ENCODE peak calls at places on chromosomes 5 and 9, in seven cellular contexts. One of them, this sample, is unnamed.

GRCh38 chr9:75432386-75432785 is 344.1 kb downstream of the OSTF1 start:
- DNase-seq in PC-9: no peak
- DNase-seq in cardiac fibroblast: no peak
- DNase-seq in stimulated activated CD4-positive, alpha-beta T cell treated with anti-CD3 and anti-CD28 coated beads, Interleukin-4, amount 100 ng/mL, for 4 hours: no peak
- DNase-seq in mesothelial cell of epicardium: no peak
- DNase-seq in HT-29: no peak
- DNase-seq in head of caudate nucleus: no peak
- DNase-seq in this sample: no peak

GRCh38 chr5:128538249-128539037 is 398 bp upstream of the FBN2 start:
- DNase-seq in stimulated activated CD4-positive, alpha-beta T cell treated with anti-CD3 and anti-CD28 coated beads, Interleukin-4, amount 100 ng/mL, for 4 hours: no peak
- DNase-seq in mesothelial cell of epicardium: peak; percentile 84
- DNase-seq in PC-9: no peak
- DNase-seq in HT-29: no peak
- DNase-seq in head of caudate nucleus: no peak
- DNase-seq in cardiac fibroblast: peak; percentile 73
- DNase-seq in this sample: peak; percentile 94

GRCh38 chr5:33774323-33774722 is 117.5 kb downstream of the ADAMTS12 start:
- DNase-seq in PC-9: no peak
- DNase-seq in head of caudate nucleus: no peak
- DNase-seq in stimulated activated CD4-positive, alpha-beta T cell treated with anti-CD3 and anti-CD28 coated beads, Interleukin-4, amount 100 ng/mL, for 4 hours: no peak
- DNase-seq in cardiac fibroblast: peak; percentile 64
- DNase-seq in HT-29: no peak
- DNase-seq in mesothelial cell of epicardium: no peak
- DNase-seq in this sample: peak; percentile 44

GRCh38 chr5:107277485-107278040 is 393.2 kb downstream of the EFNA5 start:
- DNase-seq in stimulated activated CD4-positive, alpha-beta T cell treated with anti-CD3 and anti-CD28 coated beads, Interleukin-4, amount 100 ng/mL, for 4 hours: no peak
- DNase-seq in HT-29: no peak
- DNase-seq in mesothelial cell of epicardium: no peak
- DNase-seq in PC-9: no peak
- DNase-seq in cardiac fibroblast: no peak
- DNase-seq in head of caudate nucleus: no peak
- DNase-seq in this sample: no peak

GRCh38 chr9:124365045-124365444 is 50.2 kb downstream of the PSMB7 start:
- DNase-seq in PC-9: no peak
- DNase-seq in head of caudate nucleus: no peak
- DNase-seq in stimulated activated CD4-positive, alpha-beta T cell treated with anti-CD3 and anti-CD28 coated beads, Interleukin-4, amount 100 ng/mL, for 4 hours: no peak
- DNase-seq in cardiac fibroblast: no peak
- DNase-seq in mesothelial cell of epicardium: no peak
- DNase-seq in HT-29: no peak
- DNase-seq in this sample: no peak

GRCh38 chr5:153707626-153708025 is 217.2 kb downstream of the GRIA1 start:
- DNase-seq in HT-29: no peak
- DNase-seq in head of caudate nucleus: no peak
- DNase-seq in PC-9: no peak
- DNase-seq in mesothelial cell of epicardium: no peak
- DNase-seq in stimulated activated CD4-positive, alpha-beta T cell treated with anti-CD3 and anti-CD28 coated beads, Interleukin-4, amount 100 ng/mL, for 4 hours: no peak
- DNase-seq in cardiac fibroblast: no peak
- DNase-seq in this sample: no peak

GRCh38 chr9:83572524-83572923 is 34.3 kb upstream of the FRMD3 start:
- DNase-seq in mesothelial cell of epicardium: no peak
- DNase-seq in cardiac fibroblast: peak; percentile 82
- DNase-seq in HT-29: no peak
- DNase-seq in stimulated activated CD4-positive, alpha-beta T cell treated with anti-CD3 and anti-CD28 coated beads, Interleukin-4, amount 100 ng/mL, for 4 hours: no peak
- DNase-seq in PC-9: no peak
- DNase-seq in head of caudate nucleus: no peak
- DNase-seq in this sample: no peak

GRCh38 chr5:67375606-67376005 is 179.0 kb upstream of the CD180 start:
- DNase-seq in cardiac fibroblast: no peak
- DNase-seq in mesothelial cell of epicardium: no peak
- DNase-seq in stimulated activated CD4-positive, alpha-beta T cell treated with anti-CD3 and anti-CD28 coated beads, Interleukin-4, amount 100 ng/mL, for 4 hours: no peak
- DNase-seq in head of caudate nucleus: no peak
- DNase-seq in HT-29: peak; percentile 8
- DNase-seq in PC-9: no peak
- DNase-seq in this sample: no peak

GRCh38 chr9:1702701-1703100 is 312.4 kb upstream of the SMARCA2 start:
- DNase-seq in HT-29: no peak
- DNase-seq in head of caudate nucleus: no peak
- DNase-seq in cardiac fibroblast: no peak
- DNase-seq in stimulated activated CD4-positive, alpha-beta T cell treated with anti-CD3 and anti-CD28 coated beads, Interleukin-4, amount 100 ng/mL, for 4 hours: no peak
- DNase-seq in PC-9: no peak
- DNase-seq in mesothelial cell of epicardium: no peak
- DNase-seq in this sample: no peak

GRCh38 chr5:135008556-135008955 is 25.5 kb downstream of the PITX1 start:
- DNase-seq in cardiac fibroblast: no peak
- DNase-seq in head of caudate nucleus: no peak
- DNase-seq in stimulated activated CD4-positive, alpha-beta T cell treated with anti-CD3 and anti-CD28 coated beads, Interleukin-4, amount 100 ng/mL, for 4 hours: no peak
- DNase-seq in HT-29: no peak
- DNase-seq in PC-9: no peak
- DNase-seq in mesothelial cell of epicardium: no peak
- DNase-seq in this sample: no peak

GRCh38 chr5:54390539-54391031 is 64.9 kb upstream of the HSPB3 start:
- DNase-seq in PC-9: no peak
- DNase-seq in head of caudate nucleus: no peak
- DNase-seq in mesothelial cell of epicardium: no peak
- DNase-seq in cardiac fibroblast: no peak
- DNase-seq in HT-29: no peak
- DNase-seq in stimulated activated CD4-positive, alpha-beta T cell treated with anti-CD3 and anti-CD28 coated beads, Interleukin-4, amount 100 ng/mL, for 4 hours: no peak
- DNase-seq in this sample: no peak

GRCh38 chr5:50853151-50853550 is 186.7 kb downstream of the PARP8 start:
- DNase-seq in PC-9: no peak
- DNase-seq in head of caudate nucleus: peak; percentile 18
- DNase-seq in cardiac fibroblast: no peak
- DNase-seq in mesothelial cell of epicardium: no peak
- DNase-seq in stimulated activated CD4-positive, alpha-beta T cell treated with anti-CD3 and anti-CD28 coated beads, Interleukin-4, amount 100 ng/mL, for 4 hours: no peak
- DNase-seq in HT-29: no peak
- DNase-seq in this sample: no peak

GRCh38 chr5:93579561-93580386 is 1.2 kb downstream of the NR2F1-AS1 start:
- DNase-seq in cardiac fibroblast: peak; percentile 60
- DNase-seq in PC-9: peak; percentile 35
- DNase-seq in head of caudate nucleus: no peak
- DNase-seq in mesothelial cell of epicardium: peak; percentile 56
- DNase-seq in HT-29: peak; percentile 59
- DNase-seq in stimulated activated CD4-positive, alpha-beta T cell treated with anti-CD3 and anti-CD28 coated beads, Interleukin-4, amount 100 ng/mL, for 4 hours: no peak
- DNase-seq in this sample: no peak

GRCh38 chr9:16598316-16598715 is 272.2 kb downstream of the BNC2 start:
- DNase-seq in HT-29: no peak
- DNase-seq in cardiac fibroblast: peak; percentile 62
- DNase-seq in head of caudate nucleus: no peak
- DNase-seq in PC-9: no peak
- DNase-seq in mesothelial cell of epicardium: no peak
- DNase-seq in stimulated activated CD4-positive, alpha-beta T cell treated with anti-CD3 and anti-CD28 coated beads, Interleukin-4, amount 100 ng/mL, for 4 hours: no peak
- DNase-seq in this sample: no peak

GRCh38 chr5:107365355-107366109 is 305.2 kb downstream of the EFNA5 start:
- DNase-seq in mesothelial cell of epicardium: no peak
- DNase-seq in PC-9: no peak
- DNase-seq in head of caudate nucleus: no peak
- DNase-seq in HT-29: no peak
- DNase-seq in cardiac fibroblast: peak; percentile 88
- DNase-seq in stimulated activated CD4-positive, alpha-beta T cell treated with anti-CD3 and anti-CD28 coated beads, Interleukin-4, amount 100 ng/mL, for 4 hours: no peak
- DNase-seq in this sample: no peak

GRCh38 chr9:105415344-105415980 is 32.4 kb upstream of the FSD1L start:
- DNase-seq in head of caudate nucleus: peak; percentile 70
- DNase-seq in cardiac fibroblast: peak; percentile 69
- DNase-seq in PC-9: peak; percentile 45
- DNase-seq in mesothelial cell of epicardium: peak; percentile 68
- DNase-seq in stimulated activated CD4-positive, alpha-beta T cell treated with anti-CD3 and anti-CD28 coated beads, Interleukin-4, amount 100 ng/mL, for 4 hours: peak; percentile 27
- DNase-seq in HT-29: peak; percentile 77
- DNase-seq in this sample: peak; percentile 22

GRCh38 chr9:126373241-126373640 is 46.6 kb downstream of the MVB12B start:
- DNase-seq in stimulated activated CD4-positive, alpha-beta T cell treated with anti-CD3 and anti-CD28 coated beads, Interleukin-4, amount 100 ng/mL, for 4 hours: no peak
- DNase-seq in cardiac fibroblast: peak; percentile 46
- DNase-seq in HT-29: no peak
- DNase-seq in mesothelial cell of epicardium: no peak
- DNase-seq in PC-9: peak; percentile 27
- DNase-seq in head of caudate nucleus: no peak
- DNase-seq in this sample: no peak

GRCh38 chr9:137299938-137300337 is 2.1 kb downstream of the NRARP start:
- DNase-seq in cardiac fibroblast: no peak
- DNase-seq in PC-9: no peak
- DNase-seq in HT-29: peak; percentile 61
- DNase-seq in stimulated activated CD4-positive, alpha-beta T cell treated with anti-CD3 and anti-CD28 coated beads, Interleukin-4, amount 100 ng/mL, for 4 hours: no peak
- DNase-seq in mesothelial cell of epicardium: no peak
- DNase-seq in head of caudate nucleus: peak; percentile 20
- DNase-seq in this sample: no peak

GRCh38 chr5:108025009-108025408 is 354.3 kb upstream of the EFNA5 start:
- DNase-seq in PC-9: no peak
- DNase-seq in HT-29: no peak
- DNase-seq in stimulated activated CD4-positive, alpha-beta T cell treated with anti-CD3 and anti-CD28 coated beads, Interleukin-4, amount 100 ng/mL, for 4 hours: no peak
- DNase-seq in head of caudate nucleus: no peak
- DNase-seq in cardiac fibroblast: no peak
- DNase-seq in mesothelial cell of epicardium: no peak
- DNase-seq in this sample: no peak

GRCh38 chr9:1708215-1708614 is 306.9 kb upstream of the SMARCA2 start:
- DNase-seq in HT-29: no peak
- DNase-seq in PC-9: no peak
- DNase-seq in head of caudate nucleus: no peak
- DNase-seq in mesothelial cell of epicardium: no peak
- DNase-seq in cardiac fibroblast: no peak
- DNase-seq in stimulated activated CD4-positive, alpha-beta T cell treated with anti-CD3 and anti-CD28 coated beads, Interleukin-4, amount 100 ng/mL, for 4 hours: no peak
- DNase-seq in this sample: no peak

GRCh38 chr9:134590240-134591081 is 51.1 kb upstream of the COL5A1 start:
- DNase-seq in stimulated activated CD4-positive, alpha-beta T cell treated with anti-CD3 and anti-CD28 coated beads, Interleukin-4, amount 100 ng/mL, for 4 hours: no peak
- DNase-seq in mesothelial cell of epicardium: no peak
- DNase-seq in cardiac fibroblast: peak; percentile 61
- DNase-seq in head of caudate nucleus: no peak
- DNase-seq in PC-9: no peak
- DNase-seq in HT-29: no peak
- DNase-seq in this sample: no peak